ENCODE peak calls at places on chromosomes 6 and 20, in seven cellular contexts. One of them, this sample, is unnamed.
A peak's percentile ranks its signal among the peaks of the same experiment; 100 is the strongest.

GRCh38 chr6:6659600-6660327 is 71.2 kb downstream of the LY86 start:
- DNase-seq in pancreas: no peak
- DNase-seq in dorsolateral prefrontal cortex: no peak
- DNase-seq in GM10248: peak; percentile 65
- DNase-seq in DND-41: no peak
- DNase-seq in HL-60: peak; percentile 92
- DNase-seq in B cell: peak; percentile 80
- DNase-seq in this sample: no peak

GRCh38 chr6:154989457-154989856 is 5.7 kb upstream of the TIAM2 start:
- DNase-seq in pancreas: no peak
- DNase-seq in dorsolateral prefrontal cortex: no peak
- DNase-seq in GM10248: no peak
- DNase-seq in DND-41: no peak
- DNase-seq in HL-60: no peak
- DNase-seq in B cell: no peak
- DNase-seq in this sample: no peak

GRCh38 chr6:30912746-30913520 is 1.1 kb upstream of the VARS2 start:
- DNase-seq in pancreas: no peak
- DNase-seq in dorsolateral prefrontal cortex: no peak
- DNase-seq in GM10248: no peak
- DNase-seq in DND-41: no peak
- DNase-seq in HL-60: no peak
- DNase-seq in B cell: no peak
- DNase-seq in this sample: peak; percentile 62

GRCh38 chr6:422423-423061 is 31.0 kb downstream of the IRF4 start:
- DNase-seq in pancreas: peak; percentile 45
- DNase-seq in dorsolateral prefrontal cortex: no peak
- DNase-seq in GM10248: peak; percentile 83
- DNase-seq in DND-41: no peak
- DNase-seq in HL-60: peak; percentile 20
- DNase-seq in B cell: peak; percentile 63
- DNase-seq in this sample: no peak

GRCh38 chr6:3138341-3138740 is 19.0 kb downstream of the TUBB2A start:
- DNase-seq in pancreas: no peak
- DNase-seq in dorsolateral prefrontal cortex: no peak
- DNase-seq in GM10248: no peak
- DNase-seq in DND-41: no peak
- DNase-seq in HL-60: no peak
- DNase-seq in B cell: no peak
- DNase-seq in this sample: no peak

GRCh38 chr6:123994168-123994567 is 190.5 kb downstream of the NKAIN2 start:
- DNase-seq in pancreas: no peak
- DNase-seq in dorsolateral prefrontal cortex: no peak
- DNase-seq in GM10248: no peak
- DNase-seq in DND-41: no peak
- DNase-seq in HL-60: no peak
- DNase-seq in B cell: no peak
- DNase-seq in this sample: no peak

GRCh38 chr6:134925800-134926199 is 24.1 kb downstream of the ALDH8A1 start:
- DNase-seq in pancreas: no peak
- DNase-seq in dorsolateral prefrontal cortex: no peak
- DNase-seq in GM10248: no peak
- DNase-seq in DND-41: no peak
- DNase-seq in HL-60: no peak
- DNase-seq in B cell: no peak
- DNase-seq in this sample: no peak

GRCh38 chr6:7106215-7106751 is 1.5 kb upstream of the RREB1 start:
- DNase-seq in pancreas: no peak
- DNase-seq in dorsolateral prefrontal cortex: no peak
- DNase-seq in GM10248: no peak
- DNase-seq in DND-41: no peak
- DNase-seq in HL-60: no peak
- DNase-seq in B cell: no peak
- DNase-seq in this sample: no peak

GRCh38 chr6:7172605-7173185 is 64.9 kb downstream of the RREB1 start:
- DNase-seq in pancreas: peak; percentile 61
- DNase-seq in dorsolateral prefrontal cortex: no peak
- DNase-seq in GM10248: no peak
- DNase-seq in DND-41: no peak
- DNase-seq in HL-60: no peak
- DNase-seq in B cell: no peak
- DNase-seq in this sample: no peak

GRCh38 chr6:41200296-41200900 is 551 bp downstream of the TREML2 start:
- DNase-seq in pancreas: no peak
- DNase-seq in dorsolateral prefrontal cortex: no peak
- DNase-seq in GM10248: no peak
- DNase-seq in DND-41: peak; percentile 97
- DNase-seq in HL-60: peak; percentile 96
- DNase-seq in B cell: peak; percentile 63
- DNase-seq in this sample: no peak

DNA sequence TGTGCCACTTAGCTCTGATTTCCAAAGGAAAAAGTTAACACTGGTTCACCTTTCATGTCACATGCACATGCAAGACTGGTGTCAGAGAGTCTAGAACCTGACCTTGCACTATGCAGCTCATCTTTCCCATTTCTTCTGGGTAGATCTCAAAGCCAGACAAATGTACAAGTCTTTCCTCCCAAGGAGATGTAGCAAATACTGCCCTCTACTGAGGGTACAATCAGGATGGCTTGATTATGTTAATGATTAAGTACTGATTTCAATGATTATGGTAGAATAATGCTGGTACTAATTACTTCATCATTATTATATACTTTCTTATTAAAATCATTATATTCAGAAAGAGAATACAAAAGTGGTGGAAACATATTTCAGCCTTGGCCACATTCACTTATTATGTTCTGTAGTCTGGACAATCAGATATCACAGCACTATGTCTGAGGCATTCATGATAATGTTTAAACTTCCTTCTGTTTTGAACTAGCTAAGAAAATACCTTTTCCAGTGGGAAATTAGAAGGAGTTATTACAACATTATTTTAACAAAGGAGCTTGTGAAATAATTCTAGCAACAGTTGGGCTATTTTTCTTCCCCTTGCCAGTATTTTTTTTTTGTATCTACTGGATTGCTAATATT is 68.5 kb upstream of the FOXO3 start:
- DNase-seq in pancreas: no peak
- DNase-seq in dorsolateral prefrontal cortex: no peak
- DNase-seq in GM10248: peak; percentile 33
- DNase-seq in DND-41: no peak
- DNase-seq in HL-60: peak; percentile 52
- DNase-seq in B cell: no peak
- DNase-seq in this sample: no peak
- TF ChIP-seq CTCF in pancreas: no peak
- TF ChIP-seq CTCF in dorsolateral prefrontal cortex: peak; percentile 54
- TF ChIP-seq CTCF in GM10248: peak; percentile 64
- TF ChIP-seq CTCF in DND-41: peak; percentile 67
- TF ChIP-seq CTCF in HL-60: peak; percentile 41
- TF ChIP-seq CTCF in B cell: peak; percentile 78
- TF ChIP-seq CTCF in this sample: peak; percentile 63

GRCh38 chr20:45791668-45792512 is at the start of the genes DNTTIP1 and WFDC3:
- DNase-seq in pancreas: peak; percentile 95
- DNase-seq in dorsolateral prefrontal cortex: peak; percentile 90
- DNase-seq in GM10248: peak; percentile 96
- DNase-seq in DND-41: peak; percentile 89
- DNase-seq in HL-60: peak; percentile 89
- DNase-seq in B cell: peak; percentile 89
- DNase-seq in this sample: peak; percentile 94
- TF ChIP-seq CTCF in pancreas: no peak
- TF ChIP-seq CTCF in dorsolateral prefrontal cortex: no peak
- TF ChIP-seq CTCF in GM10248: no peak
- TF ChIP-seq CTCF in DND-41: no peak
- TF ChIP-seq CTCF in HL-60: no peak
- TF ChIP-seq CTCF in B cell: no peak
- TF ChIP-seq CTCF in this sample: no peak

GRCh38 chr6:157982580-157983438 is 1.1 kb downstream of the SYNJ2 start:
- DNase-seq in pancreas: no peak
- DNase-seq in dorsolateral prefrontal cortex: no peak
- DNase-seq in GM10248: no peak
- DNase-seq in DND-41: no peak
- DNase-seq in HL-60: no peak
- DNase-seq in B cell: peak; percentile 46
- DNase-seq in this sample: no peak
- TF ChIP-seq CTCF in pancreas: no peak
- TF ChIP-seq CTCF in dorsolateral prefrontal cortex: peak; percentile 12
- TF ChIP-seq CTCF in GM10248: no peak
- TF ChIP-seq CTCF in DND-41: no peak
- TF ChIP-seq CTCF in HL-60: no peak
- TF ChIP-seq CTCF in B cell: peak; percentile 12
- TF ChIP-seq CTCF in this sample: peak; percentile 10

GRCh38 chr20:42190084-42190483 is 571.9 kb upstream of the CHD6 start:
- DNase-seq in pancreas: no peak
- DNase-seq in dorsolateral prefrontal cortex: no peak
- DNase-seq in GM10248: no peak
- DNase-seq in DND-41: no peak
- DNase-seq in HL-60: no peak
- DNase-seq in B cell: no peak
- DNase-seq in this sample: no peak

GRCh38 chr20:42192321-42192720 is 574.1 kb upstream of the CHD6 start:
- DNase-seq in pancreas: no peak
- DNase-seq in dorsolateral prefrontal cortex: no peak
- DNase-seq in GM10248: no peak
- DNase-seq in DND-41: no peak
- DNase-seq in HL-60: no peak
- DNase-seq in B cell: no peak
- DNase-seq in this sample: no peak

GRCh38 chr20:42186337-42186736 is 568.2 kb upstream of the CHD6 start:
- DNase-seq in pancreas: no peak
- DNase-seq in dorsolateral prefrontal cortex: no peak
- DNase-seq in GM10248: no peak
- DNase-seq in DND-41: no peak
- DNase-seq in HL-60: no peak
- DNase-seq in B cell: no peak
- DNase-seq in this sample: no peak

GRCh38 chr20:42193119-42193518 is 574.9 kb upstream of the CHD6 start:
- DNase-seq in pancreas: no peak
- DNase-seq in dorsolateral prefrontal cortex: no peak
- DNase-seq in GM10248: no peak
- DNase-seq in DND-41: no peak
- DNase-seq in HL-60: no peak
- DNase-seq in B cell: no peak
- DNase-seq in this sample: no peak

GRCh38 chr20:42191140-42191860 is 573.1 kb upstream of the CHD6 start:
- DNase-seq in pancreas: no peak
- DNase-seq in dorsolateral prefrontal cortex: no peak
- DNase-seq in GM10248: no peak
- DNase-seq in DND-41: no peak
- DNase-seq in HL-60: no peak
- DNase-seq in B cell: no peak
- DNase-seq in this sample: no peak
- TF ChIP-seq CTCF in pancreas: no peak
- TF ChIP-seq CTCF in dorsolateral prefrontal cortex: no peak
- TF ChIP-seq CTCF in GM10248: no peak
- TF ChIP-seq CTCF in DND-41: peak; percentile 31
- TF ChIP-seq CTCF in HL-60: no peak
- TF ChIP-seq CTCF in B cell: no peak
- TF ChIP-seq CTCF in this sample: no peak

DNA sequence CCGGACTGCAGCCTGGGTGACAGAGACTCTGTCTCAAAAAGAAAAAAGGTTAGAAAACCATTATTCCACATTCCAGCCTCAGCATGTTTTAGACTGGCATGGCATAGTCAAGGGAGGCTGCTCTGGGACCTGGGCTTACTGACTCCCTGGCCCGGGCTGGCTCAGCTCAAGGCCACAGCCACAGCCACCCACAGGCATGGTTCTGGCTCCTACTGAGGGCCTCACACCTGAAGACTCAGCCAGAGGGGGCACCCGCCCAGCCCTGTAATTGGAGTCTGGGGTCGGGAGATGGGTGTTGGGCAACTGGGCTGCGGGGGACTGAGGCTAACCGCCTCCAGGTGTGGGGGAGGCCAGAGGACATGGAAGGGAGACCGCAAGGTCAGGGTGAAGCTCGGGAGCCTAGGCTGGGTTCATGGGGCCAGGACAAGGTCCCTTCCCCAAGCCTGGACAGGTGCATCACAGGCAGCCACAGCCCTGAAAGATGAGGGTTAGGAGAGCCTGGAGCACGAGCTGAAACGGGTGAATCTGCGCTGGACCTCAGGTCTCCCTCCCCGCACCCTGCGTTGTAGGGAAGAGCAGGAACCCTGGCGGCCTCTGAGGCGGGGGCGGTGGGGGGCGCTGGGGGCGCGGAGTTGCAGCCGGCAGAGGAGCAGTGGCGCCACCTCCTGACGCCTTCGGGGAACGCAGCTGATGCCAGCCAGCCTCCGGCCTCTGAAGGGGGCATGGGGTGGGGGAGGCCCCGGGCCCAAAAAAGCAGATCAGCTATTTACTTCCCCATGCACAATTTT is 67.7 kb upstream of the SRSF6 start:
- DNase-seq in pancreas: no peak
- DNase-seq in dorsolateral prefrontal cortex: no peak
- DNase-seq in GM10248: no peak
- DNase-seq in DND-41: peak; percentile 10
- DNase-seq in HL-60: no peak
- DNase-seq in B cell: no peak
- DNase-seq in this sample: no peak
- TF ChIP-seq CTCF in pancreas: no peak
- TF ChIP-seq CTCF in dorsolateral prefrontal cortex: peak; percentile 45
- TF ChIP-seq CTCF in GM10248: peak; percentile 11
- TF ChIP-seq CTCF in DND-41: peak; percentile 54
- TF ChIP-seq CTCF in HL-60: no peak
- TF ChIP-seq CTCF in B cell: no peak
- TF ChIP-seq CTCF in this sample: no peak